ENCODE peak calls at places on chromosomes 2 and 18, in six cellular contexts. One of them, this sample, is unnamed.

GRCh38 chr18:63410792-63411191 is 11.5 kb downstream of the VPS4B start:
- ATAC-seq in upper lobe of left lung: no peak
- ATAC-seq in HepG2: peak
- ATAC-seq in K562: no peak
- ATAC-seq in GM12878: no peak
- ATAC-seq in A549: no peak
- ATAC-seq in this sample: no peak

GRCh38 chr2:58866040-58866439 is 624.9 kb upstream of the FANCL start:
- ATAC-seq in upper lobe of left lung: no peak
- ATAC-seq in HepG2: no peak
- ATAC-seq in K562: no peak
- ATAC-seq in GM12878: peak
- ATAC-seq in A549: no peak
- ATAC-seq in this sample: no peak

GRCh38 chr2:26002617-26003310 is 20.5 kb upstream of the KIF3C start:
- ATAC-seq in upper lobe of left lung: peak
- ATAC-seq in HepG2: no peak
- ATAC-seq in K562: no peak
- ATAC-seq in GM12878: peak
- ATAC-seq in A549: no peak
- ATAC-seq in this sample: peak

GRCh38 chr2:96550787-96551604 is 14.4 kb downstream of the ARID5A start:
- ATAC-seq in upper lobe of left lung: no peak
- ATAC-seq in HepG2: peak
- ATAC-seq in K562: no peak
- ATAC-seq in GM12878: no peak
- ATAC-seq in A549: no peak
- ATAC-seq in this sample: no peak

GRCh38 chr2:81984969-81985637 is 1680.6 kb upstream of the LRRTM1 start:
- ATAC-seq in upper lobe of left lung: no peak
- ATAC-seq in HepG2: no peak
- ATAC-seq in K562: no peak
- ATAC-seq in GM12878: no peak
- ATAC-seq in A549: no peak
- ATAC-seq in this sample: no peak

GRCh38 chr2:207847807-207848544 is 78.3 kb upstream of the FZD5 start:
- ATAC-seq in upper lobe of left lung: peak
- ATAC-seq in HepG2: peak
- ATAC-seq in K562: peak
- ATAC-seq in GM12878: peak
- ATAC-seq in A549: peak
- ATAC-seq in this sample: peak

GRCh38 chr18:23523429-23524212 is 20.3 kb downstream of the RMC1 start:
- ATAC-seq in upper lobe of left lung: peak
- ATAC-seq in HepG2: peak
- ATAC-seq in K562: no peak
- ATAC-seq in GM12878: peak
- ATAC-seq in A549: no peak
- ATAC-seq in this sample: no peak

GRCh38 chr18:63440219-63440618 is 17.9 kb upstream of the VPS4B start:
- ATAC-seq in upper lobe of left lung: peak
- ATAC-seq in HepG2: no peak
- ATAC-seq in K562: peak
- ATAC-seq in GM12878: peak
- ATAC-seq in A549: no peak
- ATAC-seq in this sample: peak

GRCh38 chr2:14951569-14952285 is 319.2 kb downstream of the LRATD1 start:
- ATAC-seq in upper lobe of left lung: no peak
- ATAC-seq in HepG2: no peak
- ATAC-seq in K562: no peak
- ATAC-seq in GM12878: no peak
- ATAC-seq in A549: no peak
- ATAC-seq in this sample: no peak

DNA sequence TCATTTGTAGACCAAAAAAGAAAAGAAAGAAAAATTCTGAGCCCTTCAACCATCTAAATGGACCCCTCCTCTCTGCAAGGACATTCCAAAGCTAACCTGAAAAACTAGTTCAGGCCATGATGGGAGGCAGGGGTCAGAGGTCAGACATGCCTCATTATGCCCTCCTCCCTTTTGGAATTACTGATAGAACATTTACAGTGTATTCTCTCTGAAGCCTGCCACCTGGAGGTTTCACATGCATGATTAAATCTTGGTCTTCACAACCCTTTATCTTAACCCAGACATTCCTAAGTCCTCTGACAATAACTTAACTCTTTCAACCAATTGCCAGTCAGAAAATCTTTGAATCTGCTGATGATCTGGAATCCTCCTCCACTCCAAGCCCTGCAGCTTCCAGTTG is 86.0 kb downstream of the SPP2 start:
- ATAC-seq in upper lobe of left lung: no peak
- ATAC-seq in HepG2: no peak
- ATAC-seq in K562: no peak
- ATAC-seq in GM12878: peak
- ATAC-seq in A549: no peak
- ATAC-seq in this sample: no peak
- TF ChIP-seq EP300 in upper lobe of left lung: no peak
- TF ChIP-seq EP300 in HepG2: no peak
- TF ChIP-seq EP300 in K562: no peak
- TF ChIP-seq EP300 in GM12878: no peak
- TF ChIP-seq EP300 in A549: no peak
- TF ChIP-seq EP300 in this sample: no peak

GRCh38 chr18:3453540-3454364 is 3.8 kb downstream of the TGIF1 start:
- ATAC-seq in upper lobe of left lung: peak
- ATAC-seq in HepG2: peak
- ATAC-seq in K562: no peak
- ATAC-seq in GM12878: peak
- ATAC-seq in A549: no peak
- ATAC-seq in this sample: peak

GRCh38 chr18:3452750-3453539 is 3.0 kb downstream of the TGIF1 start:
- ATAC-seq in upper lobe of left lung: no peak
- ATAC-seq in HepG2: no peak
- ATAC-seq in K562: no peak
- ATAC-seq in GM12878: no peak
- ATAC-seq in A549: no peak
- ATAC-seq in this sample: no peak

GRCh38 chr18:3451166-3451988 is 1.4 kb downstream of the TGIF1 start:
- ATAC-seq in upper lobe of left lung: peak
- ATAC-seq in HepG2: peak
- ATAC-seq in K562: peak
- ATAC-seq in GM12878: peak
- ATAC-seq in A549: no peak
- ATAC-seq in this sample: peak

GRCh38 chr18:3450358-3451107 is 561 bp downstream of the TGIF1 start:
- ATAC-seq in upper lobe of left lung: peak
- ATAC-seq in HepG2: peak
- ATAC-seq in K562: peak
- ATAC-seq in GM12878: peak
- ATAC-seq in A549: no peak
- ATAC-seq in this sample: no peak

DNA sequence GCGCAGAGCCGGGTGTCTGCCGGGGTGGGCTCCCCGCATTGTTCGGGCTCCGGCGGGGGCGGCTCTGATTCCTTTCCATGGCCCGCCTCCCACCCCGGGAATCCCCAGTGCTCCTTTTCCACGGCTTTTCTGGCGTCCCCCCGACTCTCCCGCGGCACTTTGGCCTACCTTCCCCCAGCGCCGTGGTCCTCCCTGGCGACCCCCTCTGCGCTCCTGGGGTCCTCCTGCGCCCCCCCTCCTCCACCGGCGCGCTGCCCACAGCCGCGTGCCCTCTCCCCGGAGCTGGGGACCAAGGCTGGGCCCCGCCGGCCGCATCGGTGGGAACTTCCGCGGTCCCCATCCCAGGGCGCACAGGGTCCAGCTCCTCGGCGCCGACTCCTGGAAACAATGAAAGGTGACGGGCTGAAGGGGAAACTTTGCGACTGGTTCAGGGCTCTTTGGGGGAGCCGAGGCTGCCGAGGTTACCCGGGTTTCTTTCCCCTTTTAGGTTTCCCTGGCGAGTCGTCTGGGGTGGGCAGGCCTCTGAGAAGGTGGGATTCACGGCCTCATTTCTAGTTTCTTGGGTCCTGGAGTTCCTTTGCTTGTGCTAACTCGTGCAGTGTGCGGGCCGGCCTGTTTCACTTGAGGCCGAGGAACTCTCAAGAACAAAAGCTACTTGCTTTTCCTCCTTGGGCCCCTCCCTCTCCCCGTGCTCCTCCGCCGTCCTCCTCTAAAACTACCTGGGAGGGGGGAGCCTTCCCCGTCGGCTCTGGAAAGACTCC is 2.2 kb downstream of the TGIF1 start:
- ATAC-seq in upper lobe of left lung: no peak
- ATAC-seq in HepG2: no peak
- ATAC-seq in K562: peak
- ATAC-seq in GM12878: no peak
- ATAC-seq in A549: no peak
- ATAC-seq in this sample: no peak
- TF ChIP-seq POLR2A in upper lobe of left lung: no peak
- TF ChIP-seq POLR2A in HepG2: no peak
- TF ChIP-seq POLR2A in K562: no peak
- TF ChIP-seq POLR2A in GM12878: no peak
- TF ChIP-seq POLR2A in A549: no peak
- TF ChIP-seq POLR2A in this sample: no peak

DNA sequence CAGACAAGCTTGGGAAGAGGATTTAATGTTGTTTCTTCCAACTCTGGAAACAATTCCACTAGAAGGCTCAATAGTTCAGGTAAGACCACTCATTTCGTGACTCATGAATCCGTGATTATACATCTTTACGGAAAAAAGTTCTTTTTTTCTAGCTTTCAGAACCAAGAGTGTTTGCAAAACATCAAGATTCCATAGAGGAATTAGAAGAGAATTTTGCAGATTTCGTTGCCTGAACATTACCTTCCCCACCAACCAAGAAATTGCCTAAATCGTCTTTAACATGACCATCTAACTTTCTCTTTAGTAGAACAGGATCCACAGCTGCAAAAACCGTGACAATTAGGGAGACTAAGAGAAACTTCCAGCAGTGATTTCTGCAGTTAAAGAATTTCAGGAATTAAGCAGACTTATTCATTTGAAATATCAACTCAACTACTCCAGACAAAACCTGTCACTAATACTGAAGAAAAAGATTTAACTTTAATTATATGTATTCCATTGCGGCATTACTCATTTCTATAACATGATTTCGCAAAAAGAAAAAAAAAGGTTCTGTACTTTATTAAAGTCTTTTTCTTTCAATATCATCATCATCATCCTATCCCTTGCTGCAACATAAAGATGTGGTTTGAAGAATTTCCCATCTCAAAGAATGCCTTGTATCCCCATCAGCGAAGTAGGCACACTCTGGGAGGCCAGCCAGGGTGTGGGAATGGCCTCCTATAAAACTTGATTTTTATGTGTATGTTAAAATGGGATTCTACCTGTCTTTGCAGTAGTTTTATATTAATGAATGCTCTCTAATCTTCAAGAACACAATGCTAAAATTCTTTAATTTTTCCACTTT is 1.9 kb upstream of the NAB1 start:
- ATAC-seq in upper lobe of left lung: no peak
- ATAC-seq in HepG2: no peak
- ATAC-seq in K562: no peak
- ATAC-seq in GM12878: no peak
- ATAC-seq in A549: no peak
- ATAC-seq in this sample: no peak
- TF ChIP-seq EP300 in upper lobe of left lung: no peak
- TF ChIP-seq EP300 in HepG2: no peak
- TF ChIP-seq EP300 in K562: no peak
- TF ChIP-seq EP300 in GM12878: no peak
- TF ChIP-seq EP300 in A549: no peak
- TF ChIP-seq EP300 in this sample: no peak

GRCh38 chr2:219418155-219418569 is at the start of gene DES:
- ATAC-seq in upper lobe of left lung: no peak
- ATAC-seq in HepG2: no peak
- ATAC-seq in K562: no peak
- ATAC-seq in GM12878: no peak
- ATAC-seq in A549: no peak
- ATAC-seq in this sample: peak
- TF ChIP-seq POLR2A in upper lobe of left lung: no peak
- TF ChIP-seq POLR2A in HepG2: no peak
- TF ChIP-seq POLR2A in K562: no peak
- TF ChIP-seq POLR2A in GM12878: no peak
- TF ChIP-seq POLR2A in A549: no peak
- TF ChIP-seq POLR2A in this sample: peak

GRCh38 chr2:231221761-231222160 is 23.3 kb downstream of the ARMC9 start:
- ATAC-seq in upper lobe of left lung: no peak
- ATAC-seq in HepG2: no peak
- ATAC-seq in K562: no peak
- ATAC-seq in GM12878: peak
- ATAC-seq in A549: no peak
- ATAC-seq in this sample: no peak

GRCh38 chr2:231219289-231219688 is 20.9 kb downstream of the ARMC9 start:
- ATAC-seq in upper lobe of left lung: no peak
- ATAC-seq in HepG2: no peak
- ATAC-seq in K562: no peak
- ATAC-seq in GM12878: no peak
- ATAC-seq in A549: no peak
- ATAC-seq in this sample: no peak

GRCh38 chr2:231223001-231223375 is 24.6 kb downstream of the ARMC9 start:
- ATAC-seq in upper lobe of left lung: no peak
- ATAC-seq in HepG2: no peak
- ATAC-seq in K562: no peak
- ATAC-seq in GM12878: no peak
- ATAC-seq in A549: no peak
- ATAC-seq in this sample: no peak

GRCh38 chr2:231223458-231223970 is 25.1 kb downstream of the ARMC9 start:
- ATAC-seq in upper lobe of left lung: no peak
- ATAC-seq in HepG2: no peak
- ATAC-seq in K562: no peak
- ATAC-seq in GM12878: no peak
- ATAC-seq in A549: no peak
- ATAC-seq in this sample: peak

GRCh38 chr2:231222318-231223000 is 24.0 kb downstream of the ARMC9 start:
- ATAC-seq in upper lobe of left lung: no peak
- ATAC-seq in HepG2: no peak
- ATAC-seq in K562: no peak
- ATAC-seq in GM12878: peak
- ATAC-seq in A549: no peak
- ATAC-seq in this sample: peak
- TF ChIP-seq EP300 in upper lobe of left lung: no peak
- TF ChIP-seq EP300 in HepG2: no peak
- TF ChIP-seq EP300 in K562: no peak
- TF ChIP-seq EP300 in GM12878: peak
- TF ChIP-seq EP300 in A549: no peak
- TF ChIP-seq EP300 in this sample: peak

GRCh38 chr2:242085941-242086621 is 216.6 kb downstream of the RTP5 start:
- ATAC-seq in upper lobe of left lung: peak
- ATAC-seq in HepG2: peak
- ATAC-seq in K562: no peak
- ATAC-seq in GM12878: peak
- ATAC-seq in A549: no peak
- ATAC-seq in this sample: peak
- TF ChIP-seq POLR2A in upper lobe of left lung: no peak
- TF ChIP-seq POLR2A in HepG2: peak
- TF ChIP-seq POLR2A in K562: no peak
- TF ChIP-seq POLR2A in GM12878: no peak
- TF ChIP-seq POLR2A in A549: no peak
- TF ChIP-seq POLR2A in this sample: no peak

DNA sequence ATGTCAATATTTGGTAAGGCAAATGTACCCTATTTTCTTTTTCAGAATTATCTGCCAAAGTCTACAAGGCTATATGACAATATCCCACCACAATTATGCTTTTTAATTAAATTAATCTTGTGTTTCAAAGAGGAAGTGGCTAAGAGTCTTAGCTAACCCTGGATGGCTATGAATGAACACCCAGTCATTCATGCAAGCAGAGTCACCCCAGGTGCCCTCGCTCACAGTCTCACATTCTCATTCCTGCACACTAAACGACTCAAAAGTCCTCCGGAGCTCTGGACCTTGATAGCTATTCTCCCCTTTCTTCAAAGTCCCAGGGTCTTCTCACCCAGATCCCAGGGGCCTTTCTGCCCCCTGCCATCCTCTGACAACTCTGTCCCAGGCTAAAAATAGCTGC is 42.1 kb upstream of the MRPL19 start:
- ATAC-seq in upper lobe of left lung: no peak
- ATAC-seq in HepG2: no peak
- ATAC-seq in K562: no peak
- ATAC-seq in GM12878: peak
- ATAC-seq in A549: no peak
- ATAC-seq in this sample: no peak
- TF ChIP-seq EP300 in upper lobe of left lung: no peak
- TF ChIP-seq EP300 in HepG2: no peak
- TF ChIP-seq EP300 in K562: no peak
- TF ChIP-seq EP300 in GM12878: no peak
- TF ChIP-seq EP300 in A549: no peak
- TF ChIP-seq EP300 in this sample: no peak